ENCODE peak calls at places on chromosomes 7 and 10, in five cellular contexts. R is activated naive CD4-positive, alpha-beta T cell treated with anti-CD3 and anti-CD28 coated beads, Interleukin-2, amount 50 U/mL, for 72 hours; H is cardiac fibroblast; K is EL; V is right lobe of liver. B is an unnamed sample.

GRCh38 chr10:1526427-1527055 is 210.8 kb downstream of the ADARB2 start:
- DNase-seq in R (no peak), H (no peak), K (no peak), V (no peak), B (no peak)

GRCh38 chr10:110065269-110065668 is 57.5 kb downstream of the ADD3 start:
- DNase-seq in R (no peak), H (no peak), K (no peak), V (no peak), B (no peak)

GRCh38 chr10:18350340-18350739 is 210.1 kb downstream of the CACNB2 start:
- DNase-seq in R (no peak), H (no peak), K (no peak), V (no peak), B (no peak)

GRCh38 chr7:114652041-114652440 is 237.4 kb downstream of the FOXP2 start:
- DNase-seq in R (no peak), H (no peak), K (no peak), V (no peak), B (no peak)

GRCh38 chr10:59926086-59926485 is 19.7 kb upstream of the CCDC6 start:
- DNase-seq in R (no peak), H (no peak), K (no peak), V (no peak), B (no peak)

GRCh38 chr10:34407227-34407626 is 407.9 kb downstream of the PARD3 start:
- DNase-seq in R (no peak), H (peak), K (peak), V (no peak), B (no peak)

GRCh38 chr10:78346721-78347120 is 313.1 kb downstream of the RPS24 start:
- DNase-seq in R (no peak), H (no peak), K (no peak), V (peak), B (no peak)

GRCh38 chr10:125005312-125006187 is 63.6 kb downstream of the ZRANB1 start:
- DNase-seq in R (peak), H (no peak), K (no peak), V (peak), B (no peak)

GRCh38 chr10:132163278-132163765 is 23.4 kb upstream of the DPYSL4 start:
- DNase-seq in R (no peak), H (peak), K (peak), V (no peak), B (no peak)

GRCh38 chr10:98006266-98006665 is 24.2 kb downstream of the CRTAC1 start:
- DNase-seq in R (no peak), H (no peak), K (no peak), V (no peak), B (no peak)

GRCh38 chr10:38605153-38605661 is 511.1 kb downstream of the ZNF37A start:
- DNase-seq in R (no peak), H (no peak), K (no peak), V (no peak), B (no peak)

GRCh38 chr10:98323221-98324164 is 55.5 kb upstream of the LOXL4 start:
- DNase-seq in R (no peak), H (peak), K (peak), V (no peak), B (no peak)

GRCh38 chr7:48090095-48090805 is 1.2 kb downstream of the UPP1 start:
- DNase-seq in R (no peak), H (peak), K (no peak), V (peak), B (no peak)

GRCh38 chr10:48627984-48628609 is 23.2 kb upstream of the ARHGAP22 start:
- DNase-seq in R (no peak), H (peak), K (peak), V (no peak), B (no peak)

GRCh38 chr7:106485031-106485551 is 175.9 kb downstream of the CCDC71L start:
- DNase-seq in R (no peak), H (peak), K (peak), V (peak), B (peak)

GRCh38 chr10:49654036-49654693 is 25.3 kb upstream of the C10orf53 start:
- DNase-seq in R (peak), H (no peak), K (no peak), V (peak), B (no peak)

GRCh38 chr7:41437257-41438196 is 265.4 kb downstream of the INHBA start:
- DNase-seq in R (no peak), H (peak), K (peak), V (peak), B (peak)

GRCh38 chr7:44531421-44532380 is 9.4 kb downstream of the NPC1L1 start:
- DNase-seq in R (no peak), H (no peak), K (no peak), V (no peak), B (peak)

GRCh38 chr7:139366400-139366799 is 6.7 kb downstream of the LUC7L2 start:
- DNase-seq in R (no peak), H (no peak), K (no peak), V (no peak), B (no peak)

GRCh38 chr10:4686644-4686996 is 139.4 kb upstream of the AKR1E2 start:
- DNase-seq in R (no peak), H (peak), K (peak), V (no peak), B (no peak)

GRCh38 chr10:104521901-104522827 is 118.9 kb upstream of the SORCS3 start:
- DNase-seq in R (peak), H (no peak), K (peak), V (no peak), B (no peak)

GRCh38 chr7:139937685-139938084 is 108.6 kb downstream of the TBXAS1 start:
- DNase-seq in R (no peak), H (no peak), K (no peak), V (no peak), B (no peak)

GRCh38 chr10:30063098-30063497 is 3.7 kb upstream of the JCAD start:
- DNase-seq in R (no peak), H (peak), K (peak), V (no peak), B (no peak)

GRCh38 chr10:70866424-70866823 is 21.9 kb downstream of the PCBD1 start:
- DNase-seq in R (no peak), H (peak), K (no peak), V (no peak), B (no peak)

GRCh38 chr7:99123571-99124033 is 20.3 kb downstream of the SMURF1 start:
- DNase-seq in R (no peak), H (peak), K (no peak), V (no peak), B (no peak)

GRCh38 chr10:131437556-131438465 is 126.3 kb upstream of the TCERG1L start:
- DNase-seq in R (peak), H (no peak), K (no peak), V (no peak), B (no peak)

GRCh38 chr7:133582766-133583523 is 330.1 kb downstream of the EXOC4 start:
- DNase-seq in R (no peak), H (peak), K (peak), V (no peak), B (no peak)

GRCh38 chr10:29009464-29009863 is 279.4 kb upstream of the LYZL1 start:
- DNase-seq in R (no peak), H (no peak), K (no peak), V (no peak), B (no peak)

GRCh38 chr10:4663162-4663992 is 162.6 kb upstream of the AKR1E2 start:
- DNase-seq in R (no peak), H (peak), K (peak), V (peak), B (peak)

GRCh38 chr10:97851341-97852001 is 1.8 kb downstream of the GOLGA7B start:
- DNase-seq in R (no peak), H (no peak), K (no peak), V (no peak), B (no peak)

GRCh38 chr10:132641966-132642731 is 104.6 kb downstream of the INPP5A start:
- DNase-seq in R (no peak), H (no peak), K (no peak), V (peak), B (peak)

GRCh38 chr7:4699897-4700296 is 17.8 kb downstream of the FOXK1 start:
- DNase-seq in R (no peak), H (no peak), K (no peak), V (no peak), B (no peak)

GRCh38 chr7:99365318-99366141 is 9.0 kb upstream of the ARPC1B start:
- DNase-seq in R (no peak), H (peak), K (no peak), V (peak), B (peak)

GRCh38 chr7:80182630-80183276 is 48.1 kb downstream of the GNAI1 start:
- DNase-seq in R (no peak), H (peak), K (peak), V (no peak), B (no peak)

B was measured in left lobe of liver.